ENCODE peak calls at places on chromosomes 13 and 19, in eight cellular contexts. One of them, this sample, is unnamed.

GRCh38 chr13:97448503-97449251 is 14.7 kb downstream of the RAP2A start:
- DNase-seq in suprapubic skin: no peak
- DNase-seq in sigmoid colon: no peak
- DNase-seq in stomach: no peak
- DNase-seq in transverse colon: no peak
- DNase-seq in H1: no peak
- DNase-seq in GM12878: peak
- DNase-seq in upper lobe of left lung: no peak
- DNase-seq in this sample: no peak

GRCh38 chr19:33740811-33741396 is 55.8 kb upstream of the KCTD15 start:
- DNase-seq in stomach: no peak
- DNase-seq in GM12878: no peak
- DNase-seq in upper lobe of left lung: no peak
- DNase-seq in sigmoid colon: no peak
- DNase-seq in transverse colon: no peak
- DNase-seq in H1: peak
- DNase-seq in suprapubic skin: no peak
- DNase-seq in this sample: no peak

GRCh38 chr13:31982540-31982939 is 49.0 kb upstream of the FRY start:
- DNase-seq in GM12878: no peak
- DNase-seq in transverse colon: peak
- DNase-seq in stomach: peak
- DNase-seq in suprapubic skin: peak
- DNase-seq in H1: no peak
- DNase-seq in upper lobe of left lung: peak
- DNase-seq in sigmoid colon: peak
- DNase-seq in this sample: no peak

GRCh38 chr13:49995535-49996165 is 1.2 kb upstream of the TRIM13 start:
- DNase-seq in upper lobe of left lung: peak
- DNase-seq in H1: no peak
- DNase-seq in transverse colon: no peak
- DNase-seq in suprapubic skin: no peak
- DNase-seq in stomach: no peak
- DNase-seq in sigmoid colon: no peak
- DNase-seq in GM12878: peak
- DNase-seq in this sample: no peak

GRCh38 chr19:43639507-43640423 is at the start of gene CADM4:
- DNase-seq in sigmoid colon: peak
- DNase-seq in stomach: peak
- DNase-seq in H1: no peak
- DNase-seq in transverse colon: peak
- DNase-seq in GM12878: no peak
- DNase-seq in upper lobe of left lung: peak
- DNase-seq in suprapubic skin: no peak
- DNase-seq in this sample: no peak

GRCh38 chr13:20402881-20403280 is 122.8 kb downstream of the CRYL1 start:
- DNase-seq in transverse colon: no peak
- DNase-seq in GM12878: no peak
- DNase-seq in upper lobe of left lung: peak
- DNase-seq in suprapubic skin: no peak
- DNase-seq in H1: no peak
- DNase-seq in sigmoid colon: peak
- DNase-seq in stomach: peak
- DNase-seq in this sample: no peak

GRCh38 chr13:50678464-50679162 is 164.9 kb downstream of the DLEU7 start:
- DNase-seq in H1: no peak
- DNase-seq in stomach: no peak
- DNase-seq in upper lobe of left lung: no peak
- DNase-seq in GM12878: no peak
- DNase-seq in transverse colon: no peak
- DNase-seq in suprapubic skin: no peak
- DNase-seq in sigmoid colon: no peak
- DNase-seq in this sample: peak

GRCh38 chr13:27281420-27281819 is 10.8 kb downstream of the RASL11A start:
- DNase-seq in suprapubic skin: no peak
- DNase-seq in H1: no peak
- DNase-seq in upper lobe of left lung: no peak
- DNase-seq in stomach: no peak
- DNase-seq in GM12878: no peak
- DNase-seq in transverse colon: peak
- DNase-seq in sigmoid colon: no peak
- DNase-seq in this sample: no peak

GRCh38 chr13:24842533-24843278 is 78.7 kb downstream of the RNF17 start:
- DNase-seq in sigmoid colon: no peak
- DNase-seq in stomach: no peak
- DNase-seq in transverse colon: no peak
- DNase-seq in upper lobe of left lung: peak
- DNase-seq in GM12878: no peak
- DNase-seq in H1: no peak
- DNase-seq in suprapubic skin: no peak
- DNase-seq in this sample: no peak

GRCh38 chr19:45863840-45864628 is at the start of gene FOXA3:
- DNase-seq in stomach: peak
- DNase-seq in sigmoid colon: no peak
- DNase-seq in suprapubic skin: no peak
- DNase-seq in H1: peak
- DNase-seq in upper lobe of left lung: peak
- DNase-seq in transverse colon: peak
- DNase-seq in GM12878: no peak
- DNase-seq in this sample: no peak

GRCh38 chr13:75978815-75979214 is 342.7 kb downstream of the LMO7 start:
- DNase-seq in H1: no peak
- DNase-seq in GM12878: no peak
- DNase-seq in upper lobe of left lung: no peak
- DNase-seq in sigmoid colon: no peak
- DNase-seq in transverse colon: no peak
- DNase-seq in stomach: no peak
- DNase-seq in suprapubic skin: no peak
- DNase-seq in this sample: no peak

GRCh38 chr13:94031609-94032008 is 447.9 kb downstream of the DCT start:
- DNase-seq in stomach: no peak
- DNase-seq in GM12878: no peak
- DNase-seq in transverse colon: no peak
- DNase-seq in upper lobe of left lung: no peak
- DNase-seq in H1: no peak
- DNase-seq in sigmoid colon: no peak
- DNase-seq in suprapubic skin: no peak
- DNase-seq in this sample: no peak

GRCh38 chr19:6551607-6552450 is 21.0 kb downstream of the TNFSF9 start:
- DNase-seq in sigmoid colon: no peak
- DNase-seq in suprapubic skin: no peak
- DNase-seq in transverse colon: peak
- DNase-seq in stomach: no peak
- DNase-seq in H1: no peak
- DNase-seq in GM12878: no peak
- DNase-seq in upper lobe of left lung: no peak
- DNase-seq in this sample: no peak

GRCh38 chr13:20647758-20648157 is 55.7 kb upstream of the IL17D start:
- DNase-seq in GM12878: no peak
- DNase-seq in H1: no peak
- DNase-seq in sigmoid colon: no peak
- DNase-seq in transverse colon: no peak
- DNase-seq in suprapubic skin: no peak
- DNase-seq in stomach: no peak
- DNase-seq in upper lobe of left lung: no peak
- DNase-seq in this sample: no peak

GRCh38 chr13:47696677-47697076 is 304.4 kb downstream of the SUCLA2 start:
- DNase-seq in transverse colon: no peak
- DNase-seq in suprapubic skin: no peak
- DNase-seq in GM12878: no peak
- DNase-seq in upper lobe of left lung: no peak
- DNase-seq in sigmoid colon: no peak
- DNase-seq in stomach: no peak
- DNase-seq in H1: no peak
- DNase-seq in this sample: no peak

GRCh38 chr19:18102916-18103542 is 5.5 kb downstream of the MAST3 start:
- DNase-seq in upper lobe of left lung: no peak
- DNase-seq in transverse colon: no peak
- DNase-seq in stomach: no peak
- DNase-seq in GM12878: no peak
- DNase-seq in H1: no peak
- DNase-seq in suprapubic skin: no peak
- DNase-seq in sigmoid colon: no peak
- DNase-seq in this sample: no peak

GRCh38 chr19:40006273-40006691 is 9.4 kb downstream of the ZNF546 start:
- DNase-seq in H1: no peak
- DNase-seq in suprapubic skin: no peak
- DNase-seq in GM12878: no peak
- DNase-seq in stomach: no peak
- DNase-seq in sigmoid colon: no peak
- DNase-seq in transverse colon: no peak
- DNase-seq in upper lobe of left lung: no peak
- DNase-seq in this sample: no peak

GRCh38 chr13:47929156-47929555 is 71.9 kb downstream of the SUCLA2 start:
- DNase-seq in suprapubic skin: no peak
- DNase-seq in sigmoid colon: no peak
- DNase-seq in upper lobe of left lung: no peak
- DNase-seq in stomach: no peak
- DNase-seq in GM12878: no peak
- DNase-seq in transverse colon: no peak
- DNase-seq in H1: no peak
- DNase-seq in this sample: no peak

DNA sequence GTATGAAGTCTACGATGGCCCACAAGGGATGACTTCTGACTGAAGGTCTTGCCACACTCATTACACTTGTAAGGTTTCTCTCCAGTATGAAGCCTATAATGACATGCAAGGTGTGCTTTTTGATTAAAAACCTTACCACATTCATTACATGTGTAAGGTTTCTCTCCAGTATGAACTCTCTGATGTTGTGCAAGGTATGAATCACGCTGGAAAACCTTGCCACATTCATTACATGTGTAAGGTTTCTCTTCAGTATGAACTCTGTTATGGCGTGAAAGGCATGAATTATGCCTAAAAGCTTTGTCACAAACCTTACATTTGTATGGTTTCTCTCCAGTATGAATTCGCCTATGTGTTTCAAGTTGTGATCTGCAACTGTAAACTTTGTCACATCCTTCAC is 15.0 kb upstream of the ZNF83 start:
- DNase-seq in upper lobe of left lung: no peak
- DNase-seq in GM12878: no peak
- DNase-seq in transverse colon: no peak
- DNase-seq in suprapubic skin: no peak
- DNase-seq in stomach: no peak
- DNase-seq in H1: no peak
- DNase-seq in sigmoid colon: no peak
- DNase-seq in this sample: no peak
- TF ChIP-seq POLR2AphosphoS5 in upper lobe of left lung: no peak
- TF ChIP-seq POLR2AphosphoS5 in GM12878: no peak
- TF ChIP-seq POLR2AphosphoS5 in transverse colon: no peak
- TF ChIP-seq POLR2AphosphoS5 in suprapubic skin: no peak
- TF ChIP-seq POLR2AphosphoS5 in stomach: no peak
- TF ChIP-seq POLR2AphosphoS5 in H1: no peak
- TF ChIP-seq POLR2AphosphoS5 in sigmoid colon: no peak
- TF ChIP-seq POLR2AphosphoS5 in this sample: no peak

DNA sequence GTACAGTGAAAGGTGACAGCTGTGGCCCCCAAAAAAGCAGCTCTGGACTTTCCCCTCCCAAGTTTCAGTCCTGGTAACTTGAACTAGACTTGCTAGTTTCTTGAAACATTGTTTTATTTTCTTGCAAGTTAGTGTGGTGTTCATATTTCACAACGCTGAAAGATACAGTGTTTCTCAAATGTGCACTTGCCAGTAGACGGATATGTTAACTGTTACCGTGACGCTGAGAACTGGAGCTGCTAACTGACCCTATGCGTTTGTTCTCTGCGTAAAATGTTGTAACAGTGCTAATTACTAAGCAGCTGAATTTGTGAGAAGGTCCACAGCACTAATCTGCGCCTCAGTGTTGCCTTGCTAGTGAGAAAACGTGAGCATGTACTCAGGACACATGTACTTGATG is 79.6 kb downstream of the GGACT start:
- DNase-seq in stomach: no peak
- DNase-seq in suprapubic skin: no peak
- DNase-seq in H1: no peak
- DNase-seq in transverse colon: no peak
- DNase-seq in upper lobe of left lung: no peak
- DNase-seq in sigmoid colon: no peak
- DNase-seq in GM12878: no peak
- DNase-seq in this sample: no peak
- TF ChIP-seq EP300 in stomach: no peak
- TF ChIP-seq EP300 in suprapubic skin: no peak
- TF ChIP-seq EP300 in H1: no peak
- TF ChIP-seq EP300 in transverse colon: no peak
- TF ChIP-seq EP300 in upper lobe of left lung: no peak
- TF ChIP-seq EP300 in sigmoid colon: no peak
- TF ChIP-seq EP300 in GM12878: no peak
- TF ChIP-seq EP300 in this sample: no peak

GRCh38 chr19:47794526-47794925 is 9.8 kb downstream of the TPRX1 start:
- DNase-seq in suprapubic skin: no peak
- DNase-seq in upper lobe of left lung: no peak
- DNase-seq in H1: no peak
- DNase-seq in transverse colon: no peak
- DNase-seq in GM12878: no peak
- DNase-seq in stomach: no peak
- DNase-seq in sigmoid colon: no peak
- DNase-seq in this sample: no peak
- TF ChIP-seq CTCF in suprapubic skin: no peak
- TF ChIP-seq CTCF in upper lobe of left lung: no peak
- TF ChIP-seq CTCF in H1: peak
- TF ChIP-seq CTCF in transverse colon: no peak
- TF ChIP-seq CTCF in GM12878: no peak
- TF ChIP-seq CTCF in stomach: no peak
- TF ChIP-seq CTCF in sigmoid colon: no peak
- TF ChIP-seq CTCF in this sample: no peak

GRCh38 chr13:111302045-111302722 is 18.3 kb upstream of the TEX29 start:
- DNase-seq in sigmoid colon: no peak
- DNase-seq in stomach: no peak
- DNase-seq in transverse colon: no peak
- DNase-seq in suprapubic skin: no peak
- DNase-seq in H1: no peak
- DNase-seq in GM12878: no peak
- DNase-seq in upper lobe of left lung: no peak
- DNase-seq in this sample: no peak
- TF ChIP-seq POLR2AphosphoS5 in sigmoid colon: no peak
- TF ChIP-seq POLR2AphosphoS5 in stomach: no peak
- TF ChIP-seq POLR2AphosphoS5 in transverse colon: no peak
- TF ChIP-seq POLR2AphosphoS5 in suprapubic skin: no peak
- TF ChIP-seq POLR2AphosphoS5 in H1: no peak
- TF ChIP-seq POLR2AphosphoS5 in GM12878: no peak
- TF ChIP-seq POLR2AphosphoS5 in upper lobe of left lung: no peak
- TF ChIP-seq POLR2AphosphoS5 in this sample: no peak

GRCh38 chr13:36549771-36550170 is 117.5 kb downstream of the CCNA1 start:
- DNase-seq in suprapubic skin: no peak
- DNase-seq in GM12878: no peak
- DNase-seq in upper lobe of left lung: no peak
- DNase-seq in H1: no peak
- DNase-seq in sigmoid colon: no peak
- DNase-seq in transverse colon: no peak
- DNase-seq in stomach: no peak
- DNase-seq in this sample: no peak
- TF ChIP-seq EP300 in suprapubic skin: no peak
- TF ChIP-seq EP300 in GM12878: no peak
- TF ChIP-seq EP300 in upper lobe of left lung: no peak
- TF ChIP-seq EP300 in H1: no peak
- TF ChIP-seq EP300 in sigmoid colon: no peak
- TF ChIP-seq EP300 in transverse colon: no peak
- TF ChIP-seq EP300 in stomach: no peak
- TF ChIP-seq EP300 in this sample: no peak